ENCODE peak calls at places on chromosomes 7 and 10, in four cellular contexts. R is Panc1, H is K562, Z is HepG2. D is an unnamed sample.

GRCh38 chr10:70575874-70576802 is 26.4 kb downstream of the PRF1 start:
- DNase-seq in R (no peak), H (peak), Z (peak), D (peak)

GRCh38 chr7:4204530-4205165 is 477.4 kb upstream of the FOXK1 start:
- DNase-seq in R (no peak), H (no peak), Z (no peak), D (no peak)

GRCh38 chr7:133053321-133053891 is 28.5 kb downstream of the CHCHD3 start:
- DNase-seq in R (peak), H (no peak), Z (no peak), D (no peak)

GRCh38 chr10:76984559-76985443 is 652.8 kb downstream of the KCNMA1 start:
- DNase-seq in R (peak), H (peak), Z (peak), D (peak)

GRCh38 chr7:48718731-48719387 is 205.5 kb upstream of the CDC14C start:
- DNase-seq in R (no peak), H (no peak), Z (no peak), D (no peak)

GRCh38 chr10:89210794-89211425 is 3.8 kb upstream of the CH25H start:
- DNase-seq in R (no peak), H (no peak), Z (no peak), D (no peak)

GRCh38 chr10:112185959-112186358 is 2.4 kb upstream of the GPAM start:
- DNase-seq in R (no peak), H (no peak), Z (no peak), D (no peak)

GRCh38 chr7:111873963-111874693 is 311.8 kb upstream of the IMMP2L start:
- DNase-seq in R (no peak), H (no peak), Z (no peak), D (no peak)

GRCh38 chr7:78499283-78499682 is 700.7 kb downstream of the PHTF2 start:
- DNase-seq in R (no peak), H (no peak), Z (no peak), D (no peak)

GRCh38 chr7:114653391-114654088 is 238.9 kb downstream of the FOXP2 start:
- DNase-seq in R (no peak), H (no peak), Z (no peak), D (no peak)

GRCh38 chr10:117511601-117512390 is 30.8 kb upstream of the EMX2 start:
- DNase-seq in R (no peak), H (no peak), Z (no peak), D (no peak)

GRCh38 chr10:87804939-87805569 is 13.0 kb downstream of the ATAD1 start:
- DNase-seq in R (no peak), H (no peak), Z (no peak), D (no peak)

GRCh38 chr7:72275412-72276070 is 136.6 kb downstream of the CALN1 start:
- DNase-seq in R (no peak), H (no peak), Z (no peak), D (no peak)

GRCh38 chr10:97434557-97434956 is 8.6 kb downstream of the PGAM1 start:
- DNase-seq in R (no peak), H (no peak), Z (no peak), D (no peak)

GRCh38 chr7:82234457-82235049 is 209.0 kb downstream of the CACNA2D1 start:
- DNase-seq in R (peak), H (peak), Z (peak), D (peak)

GRCh38 chr7:119900996-119901395 is 372.0 kb upstream of the KCND2 start:
- DNase-seq in R (no peak), H (peak), Z (no peak), D (no peak)

GRCh38 chr10:29861811-29862505 is 197.4 kb downstream of the JCAD start:
- DNase-seq in R (no peak), H (no peak), Z (no peak), D (no peak)

GRCh38 chr10:103765168-103765567 is 90.2 kb downstream of the SH3PXD2A start:
- DNase-seq in R (no peak), H (no peak), Z (peak), D (no peak)

GRCh38 chr7:155808551-155809331 is 3.5 kb downstream of the SHH start:
- DNase-seq in R (no peak), H (no peak), Z (peak), D (no peak)

GRCh38 chr7:135678612-135679575 is 16.6 kb downstream of the STMP1 start:
- DNase-seq in R (no peak), H (no peak), Z (no peak), D (no peak)
- TF ChIP-seq TCF7L2 in R (no peak), H (no peak), Z (no peak), D (no peak)

GRCh38 chr10:57627642-57628178 is 640.0 kb downstream of the IPMK start:
- DNase-seq in R (no peak), H (no peak), Z (no peak), D (no peak)
- H3K27ac ChIP-seq in R (no peak), H (no peak), Z (no peak), D (no peak)

GRCh38 chr10:790821-791551 is 101.5 kb upstream of the DIP2C start:
- DNase-seq in R (no peak), H (no peak), Z (no peak), D (no peak)
- TF ChIP-seq TCF7L2 in R (no peak), H (no peak), Z (no peak), D (no peak)

GRCh38 chr7:130890176-130891020 is 156.4 kb upstream of the KLF14 start:
- DNase-seq in R (no peak), H (no peak), Z (no peak), D (no peak)
- H3K27ac ChIP-seq in R (peak), H (no peak), Z (no peak), D (peak)

GRCh38 chr10:47173929-47174442 is 126.0 kb upstream of the GDF10 start:
- DNase-seq in R (no peak), H (no peak), Z (no peak), D (no peak)
- TF ChIP-seq TCF7L2 in R (no peak), H (no peak), Z (no peak), D (no peak)

GRCh38 chr10:73840403-73841301 is 29.3 kb upstream of the NDST2 start:
- DNase-seq in R (no peak), H (no peak), Z (peak), D (no peak)

GRCh38 chr10:73841526-73842285 is 30.3 kb upstream of the NDST2 start:
- DNase-seq in R (no peak), H (no peak), Z (no peak), D (no peak)

GRCh38 chr10:73840056-73840402 is 28.6 kb upstream of the NDST2 start:
- DNase-seq in R (no peak), H (no peak), Z (no peak), D (no peak)

GRCh38 chr10:73843254-73843653 is 31.1 kb downstream of the CAMK2G start:
- DNase-seq in R (no peak), H (no peak), Z (no peak), D (no peak)

GRCh38 chr10:73842349-73842748 is 31.0 kb upstream of the NDST2 start:
- DNase-seq in R (no peak), H (no peak), Z (no peak), D (no peak)
- H3K27ac ChIP-seq in R (no peak), H (no peak), Z (no peak), D (no peak)